ENCODE peak calls at places on chromosomes 1 and 21, in ten cellular contexts. N is GM04504, E is fibroblast of gingiva, H is right cardiac atrium, S is globus pallidus, D is IMR-90, R is M059J, Y is HT1080, M is non-pigmented ciliary epithelial cell, Q is left ventricle myocardium inferior. O is an unnamed sample.

GRCh38 chr1:64691631-64692030 is 53.2 kb upstream of the RAVER2 start:
- DNase-seq in N (no peak), E (no peak), H (no peak), S (no peak), D (peak), R (peak), Y (peak), M (no peak), Q (no peak), O (no peak)

GRCh38 chr1:109197163-109198042 is 16.3 kb upstream of the SARS1 start:
- DNase-seq in N (peak), E (peak), H (no peak), S (no peak), D (peak), R (peak), Y (peak), M (peak), Q (peak), O (no peak)

GRCh38 chr1:192973988-192974387 is 85.2 kb downstream of the UCHL5 start:
- DNase-seq in N (no peak), E (no peak), H (no peak), S (no peak), D (no peak), R (no peak), Y (no peak), M (no peak), Q (no peak), O (no peak)

GRCh38 chr1:26879793-26880192 is 10.3 kb downstream of the GPN2 start:
- DNase-seq in N (no peak), E (no peak), H (no peak), S (no peak), D (no peak), R (no peak), Y (no peak), M (no peak), Q (no peak), O (no peak)

GRCh38 chr1:71587961-71588360 is 507.1 kb upstream of the ZRANB2 start:
- DNase-seq in N (peak), E (peak), H (no peak), S (peak), D (peak), R (no peak), Y (no peak), M (no peak), Q (no peak), O (peak)

GRCh38 chr1:88009916-88010315 is 674.2 kb upstream of the PKN2 start:
- DNase-seq in N (no peak), E (no peak), H (no peak), S (no peak), D (no peak), R (no peak), Y (no peak), M (no peak), Q (no peak), O (no peak)

GRCh38 chr1:41557751-41558455 is 73.4 kb upstream of the EDN2 start:
- DNase-seq in N (no peak), E (no peak), H (no peak), S (no peak), D (no peak), R (no peak), Y (no peak), M (no peak), Q (no peak), O (no peak)

GRCh38 chr1:202857136-202857610 is 31.8 kb downstream of the RABIF start:
- DNase-seq in N (no peak), E (no peak), H (no peak), S (no peak), D (no peak), R (no peak), Y (no peak), M (no peak), Q (no peak), O (no peak)

GRCh38 chr1:243819438-243819839 is 30.6 kb downstream of the AKT3 start:
- DNase-seq in N (no peak), E (no peak), H (no peak), S (no peak), D (no peak), R (no peak), Y (no peak), M (no peak), Q (no peak), O (no peak)

GRCh38 chr1:213993929-213994328 is 6.2 kb downstream of the PROX1 start:
- DNase-seq in N (no peak), E (no peak), H (no peak), S (peak), D (no peak), R (no peak), Y (no peak), M (no peak), Q (no peak), O (no peak)

GRCh38 chr1:210722410-210723081 is 393.8 kb downstream of the HHAT start:
- DNase-seq in N (no peak), E (no peak), H (no peak), S (no peak), D (no peak), R (no peak), Y (no peak), M (no peak), Q (no peak), O (no peak)

GRCh38 chr1:64343105-64343960 is 126.6 kb upstream of the CACHD1 start:
- DNase-seq in N (peak), E (peak), H (no peak), S (no peak), D (peak), R (peak), Y (peak), M (peak), Q (no peak), O (no peak)

GRCh38 chr1:207088731-207089626 is at the start of gene C4BPB:
- DNase-seq in N (no peak), E (no peak), H (no peak), S (no peak), D (no peak), R (peak), Y (peak), M (no peak), Q (no peak), O (peak)

GRCh38 chr1:239268941-239269340 is 117.4 kb upstream of the CHRM3 start:
- DNase-seq in N (no peak), E (no peak), H (no peak), S (no peak), D (no peak), R (peak), Y (no peak), M (no peak), Q (no peak), O (no peak)

GRCh38 chr1:116359060-116359830 is 13.8 kb upstream of the ATP1A1 start:
- DNase-seq in N (no peak), E (no peak), H (no peak), S (no peak), D (no peak), R (peak), Y (peak), M (no peak), Q (no peak), O (no peak)

GRCh38 chr1:47436979-47437517 is 796 bp upstream of the FOXD2 start:
- DNase-seq in N (no peak), E (no peak), H (peak), S (no peak), D (peak), R (peak), Y (no peak), M (no peak), Q (no peak), O (no peak)

GRCh38 chr1:231611111-231611510 is 15.5 kb upstream of the DISC1 start:
- DNase-seq in N (no peak), E (no peak), H (no peak), S (no peak), D (no peak), R (no peak), Y (no peak), M (no peak), Q (no peak), O (peak)

GRCh38 chr1:27428316-27429028 is 36.0 kb downstream of the GPR3 start:
- DNase-seq in N (no peak), E (peak), H (peak), S (no peak), D (no peak), R (no peak), Y (no peak), M (no peak), Q (peak), O (no peak)

GRCh38 chr1:42181687-42182086 is 17.1 kb upstream of the GUCA2A start:
- DNase-seq in N (no peak), E (no peak), H (no peak), S (no peak), D (no peak), R (no peak), Y (no peak), M (no peak), Q (no peak), O (no peak)

GRCh38 chr1:186426118-186426517 is 34.8 kb downstream of the PDC start:
- DNase-seq in N (no peak), E (no peak), H (no peak), S (no peak), D (no peak), R (no peak), Y (no peak), M (no peak), Q (no peak), O (no peak)

GRCh38 chr21:15241997-15242767 is 177.4 kb upstream of the NRIP1 start:
- DNase-seq in N (no peak), E (no peak), H (no peak), S (no peak), D (no peak), R (no peak), Y (no peak), M (no peak), Q (no peak), O (no peak)